ENCODE peak calls at places on chromosomes 13 and 19, in four cellular contexts. V, C, Y and Z are unnamed samples.

GRCh38 chr19:8731428-8732169 is 10.2 kb downstream of the OR2Z1 start:
- DNase-seq in C (no peak), Y (peak; percentile 6), V (no peak), Z (no peak)

GRCh38 chr13:110470272-110471009 is 91.1 kb downstream of the RAB20 start:
- DNase-seq in Y (no peak), C (no peak), V (no peak), Z (no peak)

GRCh38 chr19:30682576-30683536 is 310.7 kb downstream of the ZNF536 start:
- DNase-seq in C (peak; percentile 80), V (peak; percentile 75), Y (peak; percentile 86), Z (peak; percentile 30)

GRCh38 chr13:113519556-113519955 is 29.0 kb upstream of the DCUN1D2 start:
- DNase-seq in Y (no peak), C (no peak), V (no peak), Z (no peak)

GRCh38 chr19:32041681-32042292 is 303.6 kb upstream of the ZNF507 start:
- DNase-seq in V (no peak), C (peak; percentile 71), Y (peak; percentile 69), Z (no peak)

GRCh38 chr13:113658836-113659235 is 838 bp upstream of the ATP4B start:
- DNase-seq in C (no peak), Y (no peak), V (peak; percentile 37), Z (no peak)

GRCh38 chr19:33868821-33869412 is 72.2 kb downstream of the KCTD15 start:
- DNase-seq in Y (no peak), V (peak; percentile 56), C (peak; percentile 23), Z (no peak)

GRCh38 chr13:26881154-26881553 is 120.6 kb upstream of the GPR12 start:
- DNase-seq in V (no peak), Y (no peak), C (peak; percentile 71), Z (no peak)

GRCh38 chr13:33003458-33004019 is 12.7 kb upstream of the KL start:
- DNase-seq in C (no peak), V (no peak), Y (no peak), Z (no peak)

GRCh38 chr13:112346173-112346898 is 29.8 kb upstream of the SPACA7 start:
- DNase-seq in C (no peak), V (no peak), Y (peak; percentile 79), Z (no peak)

GRCh38 chr19:3857449-3858003 is 11.3 kb downstream of the ZFR2 start:
- DNase-seq in Y (no peak), V (no peak), C (no peak), Z (no peak)

GRCh38 chr13:109781384-109782065 is 4.9 kb downstream of the IRS2 start:
- DNase-seq in C (peak; percentile 47), V (no peak), Y (peak; percentile 71), Z (no peak)

GRCh38 chr19:907183-907853 is 5.7 kb downstream of the R3HDM4 start:
- DNase-seq in Y (no peak), C (no peak), V (no peak), Z (no peak)

GRCh38 chr13:74217816-74218215 is 83.6 kb upstream of the KLF12 start:
- DNase-seq in Y (no peak), C (no peak), V (no peak), Z (no peak)

GRCh38 chr19:28516415-28516872 is 696.5 kb downstream of the UQCRFS1 start:
- DNase-seq in C (no peak), Y (no peak), V (no peak), Z (no peak)

GRCh38 chr13:24050292-24050711 is 110.2 kb upstream of the SPATA13 start:
- DNase-seq in V (peak; percentile 70), C (peak; percentile 86), Y (peak; percentile 28), Z (no peak)

GRCh38 chr13:22091222-22091970 is 420.5 kb downstream of the FGF9 start:
- DNase-seq in Y (no peak), C (no peak), V (no peak), Z (no peak)

GRCh38 chr19:34067861-34068271 is 104.4 kb upstream of the LSM14A start:
- DNase-seq in C (no peak), Y (no peak), V (no peak), Z (no peak)

GRCh38 chr13:57629821-57630235 is 1.7 kb upstream of the PCDH17 start:
- DNase-seq in V (peak; percentile 58), C (peak; percentile 48), Y (peak; percentile 99), Z (peak; percentile 19)

GRCh38 chr13:44311011-44311481 is 62.6 kb upstream of the SERP2 start:
- DNase-seq in V (peak; percentile 58), Y (no peak), C (peak; percentile 67), Z (no peak)

GRCh38 chr13:28034256-28034655 is 45.8 kb upstream of the URAD start:
- DNase-seq in Y (no peak), V (no peak), C (no peak), Z (no peak)

GRCh38 chr19:54029930-54030490 is 33.7 kb downstream of the VSTM1 start:
- DNase-seq in V (no peak), Y (peak; percentile 86), C (peak; percentile 30), Z (peak; percentile 27)

GRCh38 chr19:33347300-33347699 is 26.2 kb upstream of the CEBPG start:
- DNase-seq in Y (no peak), C (no peak), V (no peak), Z (no peak)

GRCh38 chr19:3296446-3296845 is 69.9 kb upstream of the NFIC start:
- DNase-seq in Y (no peak), C (no peak), V (no peak), Z (no peak)

GRCh38 chr13:113995051-113995601 is 21.2 kb upstream of the C13orf46 start:
- DNase-seq in C (no peak), V (no peak), Y (no peak), Z (no peak)

GRCh38 chr13:112725346-112726017 is 35.6 kb downstream of the ATP11A start:
- DNase-seq in V (no peak), Y (no peak), C (peak; percentile 52), Z (no peak)

GRCh38 chr13:57665471-57665870 is 33.9 kb downstream of the PCDH17 start:
- DNase-seq in C (no peak), V (no peak), Y (no peak), Z (no peak)

GRCh38 chr19:38686530-38686888 is 39.1 kb downstream of the ACTN4 start:
- DNase-seq in Y (no peak), C (no peak), V (no peak), Z (no peak)

GRCh38 chr13:25292301-25292700 is 5.0 kb upstream of the MTMR6 start:
- DNase-seq in V (no peak), Y (peak; percentile 80), C (no peak), Z (no peak)

GRCh38 chr13:99830931-99831330 is 140.6 kb downstream of the ZIC5 start:
- DNase-seq in V (no peak), C (no peak), Y (no peak), Z (no peak)

GRCh38 chr13:108276060-108276459 is 6.5 kb downstream of the TNFSF13B start:
- DNase-seq in V (no peak), Y (no peak), C (peak; percentile 42), Z (no peak)

GRCh38 chr19:4814625-4815425 is 16.7 kb downstream of the TICAM1 start:
- DNase-seq in C (no peak), V (no peak), Y (no peak), Z (no peak)

GRCh38 chr19:610071-610800 is 20.6 kb downstream of the HCN2 start:
- DNase-seq in C (no peak), Y (peak; percentile 64), V (no peak), Z (peak; percentile 27)

GRCh38 chr13:94716016-94716415 is 3.7 kb upstream of the SOX21 start:
- DNase-seq in Y (no peak), C (no peak), V (no peak), Z (no peak)

GRCh38 chr13:20939662-20940061 is 37.1 kb upstream of the XPO4 start:
- DNase-seq in C (no peak), V (no peak), Y (no peak), Z (no peak)

DNA sequence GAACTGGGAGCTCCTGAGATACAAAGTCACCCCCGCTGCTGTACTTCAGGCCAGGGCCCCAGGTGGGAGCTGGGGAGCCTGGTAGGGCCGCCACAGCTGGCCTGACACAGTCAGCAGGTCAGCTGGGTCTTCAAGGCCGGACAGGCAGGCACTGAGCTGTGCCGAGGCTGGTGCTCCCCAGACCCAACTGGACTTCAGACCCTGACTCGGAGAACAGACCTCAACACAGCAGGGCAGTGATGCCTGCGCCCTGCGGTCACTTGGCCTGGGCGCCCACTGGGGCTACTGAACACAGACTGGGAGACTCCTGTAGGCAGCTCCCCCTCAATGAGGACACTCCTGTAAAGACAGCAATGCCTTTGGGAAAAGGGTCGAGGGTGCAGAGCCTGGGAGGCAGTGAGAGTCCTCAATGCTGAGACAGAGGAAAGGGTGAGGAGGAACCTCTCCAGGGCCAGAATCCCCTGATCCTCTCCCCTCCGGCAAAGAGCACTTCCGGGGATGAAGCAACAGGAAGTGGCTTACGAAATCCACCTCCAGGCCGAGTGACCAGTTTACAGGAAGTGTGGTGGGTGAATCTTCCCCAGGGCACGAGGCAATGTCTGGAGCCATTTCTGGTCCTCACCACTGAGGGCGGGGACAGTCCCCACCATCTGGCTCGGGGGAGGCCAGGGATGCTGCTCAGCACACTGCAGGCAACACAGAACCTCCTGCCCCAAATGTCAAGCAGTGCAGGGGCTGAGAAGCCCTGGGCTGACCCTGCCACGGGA is 40.8 kb upstream of the ISYNA1 start:
- DNase-seq in C (peak; percentile 30), V (no peak), Y (peak; percentile 78), Z (no peak)
- H3K4me1 ChIP-seq in C (peaks cover 25% of the 10 kb centered on the region), V (peaks cover 32% of the 10 kb centered on the region), Y (peaks cover 32% of the 10 kb centered on the region), Z (peaks cover 62% of the 10 kb centered on the region)

DNA sequence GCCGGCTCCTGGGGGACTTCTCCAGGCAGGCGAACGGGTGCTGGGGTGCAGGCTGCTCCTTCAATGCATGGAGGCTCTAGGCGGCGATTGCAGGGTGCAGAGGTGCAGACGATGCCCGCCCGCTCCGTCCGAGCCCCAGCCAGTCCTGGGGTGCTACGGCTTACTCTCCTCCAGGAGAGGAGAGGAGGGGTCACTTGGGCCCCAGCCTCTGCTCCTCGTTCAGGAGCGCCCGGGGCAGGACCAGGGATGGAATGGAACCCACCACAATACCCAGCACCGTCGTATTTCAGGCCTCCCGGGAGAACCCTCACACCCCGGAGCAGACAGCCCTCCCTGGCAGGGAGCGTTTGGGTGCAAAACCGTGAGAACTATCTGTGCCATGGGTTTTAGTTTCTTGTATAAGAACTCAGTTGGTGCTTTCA is 46.6 kb downstream of the ARHGEF18 start:
- DNase-seq in Y (no peak), V (no peak), C (no peak), Z (no peak)
- H3K4me1 ChIP-seq in Y (peaks cover 6% of the 10 kb centered on the region), V (no peaks in the 10 kb centered on the region), C (peaks cover 11% of the 10 kb centered on the region), Z (peaks cover 38% of the 10 kb centered on the region)

GRCh38 chr19:17243340-17243853 is 2.3 kb downstream of the NR2F6 start:
- DNase-seq in C (peak; percentile 66), V (no peak), Y (no peak), Z (no peak)
- H3K4me1 ChIP-seq in C (peaks cover 35% of the 10 kb centered on the region), V (peaks cover 6% of the 10 kb centered on the region), Y (peaks cover 12% of the 10 kb centered on the region), Z (peaks cover 19% of the 10 kb centered on the region)

GRCh38 chr19:10237702-10238101 is 6.6 kb upstream of the S1PR2 start:
- DNase-seq in C (no peak), Y (no peak), V (no peak), Z (no peak)
- H3K4me1 ChIP-seq in C (no peaks in the 10 kb centered on the region), Y (no peaks in the 10 kb centered on the region), V (no peaks in the 10 kb centered on the region), Z (peaks cover 19% of the 10 kb centered on the region)